ENCODE peak calls at places on chromosomes 3 and 15, in four cellular contexts. One of them, this sample, is unnamed.
A peak's percentile ranks its signal among the peaks of the same experiment; 100 is the strongest.

GRCh38 chr15:36798366-36798765 is 218.9 kb downstream of the CDIN1 start:
- DNase-seq in adipocyte: peak; percentile 30
- DNase-seq in endothelial cell: no peak
- DNase-seq in H1: no peak
- DNase-seq in this sample: peak; percentile 70

GRCh38 chr3:159765025-159765859 is 223.4 kb upstream of the IL12A start:
- DNase-seq in endothelial cell: peak; percentile 47
- DNase-seq in H1: peak; percentile 53
- DNase-seq in adipocyte: peak; percentile 97
- DNase-seq in this sample: peak; percentile 93

GRCh38 chr3:190718691-190719090 is 143.8 kb downstream of the GMNC start:
- DNase-seq in adipocyte: peak; percentile 92
- DNase-seq in endothelial cell: no peak
- DNase-seq in H1: no peak
- DNase-seq in this sample: peak; percentile 72

GRCh38 chr3:184154909-184155643 is at the start of gene DVL3:
- DNase-seq in H1: no peak
- DNase-seq in endothelial cell: peak; percentile 63
- DNase-seq in adipocyte: peak; percentile 84
- DNase-seq in this sample: peak; percentile 94

GRCh38 chr3:126106336-126107202 is 22.6 kb upstream of the SLC41A3 start:
- DNase-seq in endothelial cell: no peak
- DNase-seq in adipocyte: no peak
- DNase-seq in H1: no peak
- DNase-seq in this sample: no peak

GRCh38 chr3:34005886-34006285 is 207.5 kb downstream of the PDCD6IP start:
- DNase-seq in endothelial cell: no peak
- DNase-seq in H1: no peak
- DNase-seq in adipocyte: peak; percentile 39
- DNase-seq in this sample: peak; percentile 75

GRCh38 chr3:133130168-133130567 is 92.0 kb downstream of the TMEM108 start:
- DNase-seq in adipocyte: peak; percentile 2
- DNase-seq in endothelial cell: no peak
- DNase-seq in H1: no peak
- DNase-seq in this sample: peak; percentile 23

GRCh38 chr3:33467786-33468185 is 27.6 kb upstream of the UBP1 start:
- DNase-seq in endothelial cell: no peak
- DNase-seq in H1: no peak
- DNase-seq in adipocyte: no peak
- DNase-seq in this sample: no peak

GRCh38 chr3:10334461-10334860 is 13.5 kb upstream of the SEC13 start:
- DNase-seq in endothelial cell: peak; percentile 46
- DNase-seq in H1: no peak
- DNase-seq in adipocyte: peak; percentile 24
- DNase-seq in this sample: peak; percentile 78

GRCh38 chr15:50145451-50145872 is 26.4 kb upstream of the ATP8B4 start:
- DNase-seq in endothelial cell: no peak
- DNase-seq in adipocyte: peak; percentile 97
- DNase-seq in H1: peak; percentile 7
- DNase-seq in this sample: peak; percentile 77

GRCh38 chr3:184636774-184637316 is 75.0 kb downstream of the MAGEF1 start:
- DNase-seq in endothelial cell: no peak
- DNase-seq in H1: no peak
- DNase-seq in adipocyte: peak; percentile 76
- DNase-seq in this sample: peak; percentile 69

GRCh38 chr15:100170280-100170654 is 171.5 kb downstream of the ADAMTS17 start:
- DNase-seq in endothelial cell: no peak
- DNase-seq in H1: no peak
- DNase-seq in adipocyte: no peak
- DNase-seq in this sample: no peak

GRCh38 chr3:134198414-134198813 is 52.2 kb downstream of the RYK start:
- DNase-seq in H1: no peak
- DNase-seq in adipocyte: no peak
- DNase-seq in endothelial cell: no peak
- DNase-seq in this sample: no peak

GRCh38 chr3:183385698-183386590 is 42.5 kb downstream of the MCF2L2 start:
- DNase-seq in H1: no peak
- DNase-seq in endothelial cell: peak; percentile 59
- DNase-seq in adipocyte: peak; percentile 91
- DNase-seq in this sample: peak; percentile 77

GRCh38 chr15:101597360-101597928 is 54.7 kb downstream of the TM2D3 start:
- DNase-seq in adipocyte: no peak
- DNase-seq in endothelial cell: no peak
- DNase-seq in H1: no peak
- DNase-seq in this sample: no peak

GRCh38 chr3:46692566-46692983 is 904 bp downstream of the ALS2CL start:
- DNase-seq in H1: no peak
- DNase-seq in endothelial cell: no peak
- DNase-seq in adipocyte: no peak
- DNase-seq in this sample: peak; percentile 33

GRCh38 chr15:64864080-64864479 is 22.4 kb downstream of the PLEKHO2 start:
- DNase-seq in endothelial cell: no peak
- DNase-seq in adipocyte: no peak
- DNase-seq in H1: no peak
- DNase-seq in this sample: no peak

GRCh38 chr3:24433838-24434591 is 60.6 kb downstream of the THRB start:
- DNase-seq in H1: no peak
- DNase-seq in endothelial cell: no peak
- DNase-seq in adipocyte: no peak
- DNase-seq in this sample: no peak

GRCh38 chr15:63531586-63531985 is 27.2 kb downstream of the USP3 start:
- DNase-seq in adipocyte: no peak
- DNase-seq in H1: no peak
- DNase-seq in endothelial cell: no peak
- DNase-seq in this sample: no peak

GRCh38 chr15:57559875-57560274 is 31.8 kb upstream of the MYZAP start:
- DNase-seq in adipocyte: peak; percentile 69
- DNase-seq in endothelial cell: peak; percentile 82
- DNase-seq in H1: peak; percentile 59
- DNase-seq in this sample: peak; percentile 74

GRCh38 chr15:68556139-68556990 is 22.4 kb upstream of the CORO2B start:
- DNase-seq in H1: no peak
- DNase-seq in endothelial cell: no peak
- DNase-seq in adipocyte: no peak
- DNase-seq in this sample: no peak

GRCh38 chr15:64019764-64020163 is 26.5 kb downstream of the DAPK2 start:
- DNase-seq in H1: no peak
- DNase-seq in adipocyte: no peak
- DNase-seq in endothelial cell: no peak
- DNase-seq in this sample: no peak

GRCh38 chr15:37872661-37873060 is 61.8 kb upstream of the TMCO5A start:
- DNase-seq in H1: no peak
- DNase-seq in endothelial cell: no peak
- DNase-seq in adipocyte: peak; percentile 10
- DNase-seq in this sample: peak; percentile 5

GRCh38 chr3:195005251-195005620 is 265.7 kb downstream of the XXYLT1 start:
- DNase-seq in adipocyte: no peak
- DNase-seq in H1: no peak
- DNase-seq in endothelial cell: no peak
- DNase-seq in this sample: no peak

GRCh38 chr15:94972314-94972713 is 741.0 kb downstream of the MCTP2 start:
- DNase-seq in H1: no peak
- DNase-seq in adipocyte: peak; percentile 6
- DNase-seq in endothelial cell: no peak
- DNase-seq in this sample: peak; percentile 13

GRCh38 chr15:38758001-38758400 is 193.4 kb upstream of the RASGRP1 start:
- DNase-seq in H1: no peak
- DNase-seq in adipocyte: peak; percentile 87
- DNase-seq in endothelial cell: no peak
- DNase-seq in this sample: peak; percentile 68

GRCh38 chr3:162491957-162492356 is 995.3 kb downstream of the OTOL1 start:
- DNase-seq in H1: no peak
- DNase-seq in endothelial cell: no peak
- DNase-seq in adipocyte: peak; percentile 54
- DNase-seq in this sample: peak; percentile 4

GRCh38 chr3:66592061-66592875 is 91.4 kb upstream of the LRIG1 start:
- DNase-seq in adipocyte: peak; percentile 29
- DNase-seq in endothelial cell: no peak
- DNase-seq in H1: no peak
- DNase-seq in this sample: no peak

GRCh38 chr15:35439291-35439690 is 106.7 kb downstream of the DPH6 start:
- DNase-seq in endothelial cell: no peak
- DNase-seq in adipocyte: peak; percentile 88
- DNase-seq in H1: no peak
- DNase-seq in this sample: peak; percentile 16

GRCh38 chr3:184565421-184566211 is 4.0 kb downstream of the EPHB3 start:
- DNase-seq in H1: no peak
- DNase-seq in adipocyte: peak; percentile 86
- DNase-seq in endothelial cell: no peak
- DNase-seq in this sample: peak; percentile 89

GRCh38 chr3:197475514-197475913 is 80.3 kb downstream of the BDH1 start:
- DNase-seq in adipocyte: no peak
- DNase-seq in endothelial cell: no peak
- DNase-seq in H1: no peak
- DNase-seq in this sample: no peak

GRCh38 chr3:132660745-132661067 is 577 bp downstream of the UBA5 start:
- DNase-seq in adipocyte: peak; percentile 61
- DNase-seq in H1: no peak
- DNase-seq in endothelial cell: no peak
- DNase-seq in this sample: peak; percentile 22

GRCh38 chr15:56960116-56960515 is 41.7 kb downstream of the TCF12 start:
- DNase-seq in H1: no peak
- DNase-seq in endothelial cell: no peak
- DNase-seq in adipocyte: no peak
- DNase-seq in this sample: no peak

GRCh38 chr15:51172190-51172589 is 77.5 kb upstream of the TNFAIP8L3 start:
- DNase-seq in H1: no peak
- DNase-seq in endothelial cell: no peak
- DNase-seq in adipocyte: peak; percentile 62
- DNase-seq in this sample: peak; percentile 62

GRCh38 chr3:197298858-197299854 is 744 bp upstream of the DLG1 start:
- DNase-seq in H1: no peak
- DNase-seq in adipocyte: no peak
- DNase-seq in endothelial cell: peak; percentile 46
- DNase-seq in this sample: no peak

GRCh38 chr3:51967384-51968174 is at the start of gene PCBP4:
- DNase-seq in adipocyte: peak; percentile 80
- DNase-seq in endothelial cell: peak; percentile 52
- DNase-seq in H1: no peak
- DNase-seq in this sample: peak; percentile 93

GRCh38 chr3:150545419-150546225 is 674 bp downstream of the SERP1 start:
- DNase-seq in endothelial cell: no peak
- DNase-seq in H1: no peak
- DNase-seq in adipocyte: peak; percentile 50
- DNase-seq in this sample: peak; percentile 42

GRCh38 chr3:150826466-150827282 is 63.7 kb upstream of the SIAH2 start:
- DNase-seq in H1: no peak
- DNase-seq in adipocyte: no peak
- DNase-seq in endothelial cell: no peak
- DNase-seq in this sample: no peak

GRCh38 chr3:178519701-178520100 is 16.5 kb upstream of the KCNMB2 start:
- DNase-seq in adipocyte: no peak
- DNase-seq in endothelial cell: no peak
- DNase-seq in H1: no peak
- DNase-seq in this sample: no peak

GRCh38 chr3:111071257-111072015 is at the start of gene NECTIN3:
- DNase-seq in H1: no peak
- DNase-seq in adipocyte: peak; percentile 98
- DNase-seq in endothelial cell: peak; percentile 86
- DNase-seq in this sample: peak; percentile 96